ENCODE peak calls at places on chromosomes 7 and 10, in nine cellular contexts. C is suprapubic skin, V is GM20000, I is tibial artery, J is left ventricle myocardium inferior, A is fibroblast of mammary gland, D is OCI-LY7, T is endothelial cell, E is Caco-2. L is an unnamed sample.

GRCh38 chr7:114590298-114590697 is 175.7 kb downstream of the FOXP2 start:
- DNase-seq in C (no peak), V (no peak), I (no peak), J (no peak), A (no peak), D (no peak), T (no peak), E (no peak), L (no peak)

GRCh38 chr7:75776295-75776971 is 4.4 kb upstream of the CCL26 start:
- DNase-seq in C (no peak), V (no peak), I (no peak), J (no peak), A (peak; percentile 95), D (no peak), T (no peak), E (no peak), L (no peak)

GRCh38 chr7:73828107-73828803 is 2.5 kb upstream of the CLDN4 start:
- DNase-seq in C (no peak), V (no peak), I (no peak), J (no peak), A (peak; percentile 61), D (no peak), T (no peak), E (peak; percentile 85), L (peak; percentile 88)

GRCh38 chr7:42065942-42066341 is 171.1 kb downstream of the GLI3 start:
- DNase-seq in C (no peak), V (no peak), I (no peak), J (no peak), A (no peak), D (no peak), T (no peak), E (no peak), L (no peak)

GRCh38 chr7:36775673-36776072 is 51.4 kb upstream of the AOAH start:
- DNase-seq in C (no peak), V (no peak), I (no peak), J (no peak), A (no peak), D (no peak), T (no peak), E (no peak), L (no peak)

GRCh38 chr7:76073335-76073990 is 25.6 kb downstream of the MDH2 start:
- DNase-seq in C (no peak), V (peak; percentile 8), I (no peak), J (no peak), A (no peak), D (no peak), T (peak; percentile 36), E (no peak), L (no peak)

GRCh38 chr7:138756591-138757222 is 41.1 kb upstream of the TMEM213 start:
- DNase-seq in C (no peak), V (no peak), I (no peak), J (no peak), A (no peak), D (no peak), T (no peak), E (no peak), L (no peak)

GRCh38 chr7:99224263-99224947 is 16.5 kb upstream of the KPNA7 start:
- DNase-seq in C (no peak), V (no peak), I (peak; percentile 90), J (no peak), A (peak; percentile 55), D (no peak), T (no peak), E (peak; percentile 57), L (no peak)

GRCh38 chr7:142030294-142030693 is 34.6 kb downstream of the MGAM start:
- DNase-seq in C (no peak), V (no peak), I (no peak), J (no peak), A (peak; percentile 48), D (no peak), T (no peak), E (peak; percentile 21), L (no peak)

DNA sequence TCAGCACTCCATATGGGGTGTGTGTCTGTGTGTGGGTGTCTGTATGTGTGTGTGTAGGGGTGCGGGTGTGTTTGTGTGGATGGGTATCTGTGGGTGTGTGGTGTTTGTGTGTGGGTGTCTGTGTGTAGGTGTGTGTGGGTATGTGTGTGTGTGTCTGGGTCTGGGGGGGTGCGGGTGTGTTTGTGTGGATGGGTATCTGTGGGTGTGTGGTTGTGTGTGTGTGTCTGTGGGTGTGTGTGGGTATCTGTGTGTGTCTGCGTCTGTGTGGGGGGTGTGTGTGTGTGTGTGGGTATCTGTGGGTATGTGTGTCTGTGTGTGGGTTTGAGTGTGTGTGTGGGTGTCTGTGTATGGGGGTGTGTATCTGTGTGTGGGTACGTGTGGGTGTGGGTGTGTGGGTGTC is 148.7 kb downstream of the RGS10 start:
- DNase-seq in C (no peak), V (no peak), I (no peak), J (no peak), A (no peak), D (no peak), T (no peak), E (no peak), L (no peak)
- TF ChIP-seq CTCF in C (no peak), V (no peak), I (no peak), J (no peak), A (no peak), D (no peak), T (no peak), E (no peak), L (no peak)

GRCh38 chr7:112938895-112939588 is 147.6 kb downstream of the GPR85 start:
- DNase-seq in C (peak; percentile 70), V (peak; percentile 35), I (peak; percentile 67), J (peak; percentile 22), A (peak; percentile 12), D (peak; percentile 50), T (peak; percentile 63), E (peak; percentile 51), L (peak; percentile 35)
- TF ChIP-seq CTCF in C (no peak), V (no peak), I (no peak), J (no peak), A (no peak), D (no peak), T (no peak), E (no peak), L (no peak)

GRCh38 chr7:128154519-128154918 is 86.6 kb upstream of the LEP start:
- DNase-seq in C (no peak), V (no peak), I (no peak), J (no peak), A (no peak), D (no peak), T (no peak), E (no peak), L (no peak)

GRCh38 chr7:128152721-128153120 is 88.4 kb upstream of the LEP start:
- DNase-seq in C (no peak), V (no peak), I (no peak), J (no peak), A (no peak), D (no peak), T (no peak), E (no peak), L (no peak)

GRCh38 chr7:128155100-128155763 is 85.8 kb upstream of the LEP start:
- DNase-seq in C (no peak), V (no peak), I (no peak), J (no peak), A (no peak), D (no peak), T (no peak), E (no peak), L (no peak)

GRCh38 chr7:128151646-128152045 is 89.4 kb upstream of the LEP start:
- DNase-seq in C (no peak), V (no peak), I (no peak), J (no peak), A (no peak), D (no peak), T (no peak), E (no peak), L (no peak)

GRCh38 chr7:128153436-128153835 is 87.6 kb upstream of the LEP start:
- DNase-seq in C (no peak), V (no peak), I (no peak), J (no peak), A (no peak), D (no peak), T (no peak), E (no peak), L (no peak)
- TF ChIP-seq CTCF in C (no peak), V (no peak), I (no peak), J (no peak), A (no peak), D (no peak), T (no peak), E (no peak), L (no peak)

GRCh38 chr10:106655165-106655564 is 509.3 kb downstream of the SORCS1 start:
- DNase-seq in C (no peak), V (no peak), I (no peak), J (no peak), A (no peak), D (no peak), T (no peak), E (no peak), L (no peak)
- TF ChIP-seq CTCF in C (no peak), V (no peak), I (no peak), J (no peak), A (no peak), D (no peak), T (no peak), E (no peak), L (no peak)

GRCh38 chr7:32379486-32380115 is 110.6 kb downstream of the LSM5 start:
- DNase-seq in C (no peak), V (no peak), I (no peak), J (no peak), A (no peak), D (no peak), T (no peak), E (no peak), L (no peak)

GRCh38 chr7:32385316-32385956 is 104.7 kb downstream of the LSM5 start:
- DNase-seq in C (no peak), V (no peak), I (no peak), J (no peak), A (no peak), D (no peak), T (no peak), E (no peak), L (no peak)

GRCh38 chr7:32378991-32379390 is 111.2 kb downstream of the LSM5 start:
- DNase-seq in C (no peak), V (no peak), I (no peak), J (no peak), A (no peak), D (no peak), T (no peak), E (no peak), L (no peak)

DNA sequence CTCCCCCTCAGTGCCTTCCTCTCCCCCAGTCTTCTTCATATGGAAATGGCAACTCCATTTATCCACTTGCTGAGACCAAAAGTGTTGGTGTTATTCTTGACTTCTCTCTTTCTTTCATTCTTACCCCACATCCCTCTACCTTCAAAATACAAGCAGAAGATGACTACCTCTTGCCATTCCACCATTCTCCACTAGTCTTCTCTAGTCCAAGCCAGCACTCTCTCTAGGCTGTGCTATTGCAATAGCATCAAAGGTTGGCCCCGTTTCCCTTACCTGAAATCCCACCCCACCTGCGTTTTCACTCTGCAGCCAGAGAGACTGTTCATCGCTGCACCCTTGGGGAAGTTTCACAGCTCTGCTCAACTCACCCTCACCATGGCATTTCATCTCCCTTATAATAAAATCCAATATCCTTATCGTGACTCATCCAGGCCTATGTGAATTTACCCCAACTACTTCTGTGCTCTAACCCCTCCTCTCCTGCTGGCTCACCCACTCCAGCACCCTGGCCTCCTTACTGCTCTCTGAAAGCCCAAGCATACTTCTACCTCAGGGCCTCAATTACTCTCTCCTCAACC is 109.1 kb downstream of the LSM5 start:
- DNase-seq in C (no peak), V (no peak), I (no peak), J (no peak), A (no peak), D (no peak), T (no peak), E (no peak), L (no peak)
- TF ChIP-seq CTCF in C (no peak), V (no peak), I (no peak), J (no peak), A (no peak), D (no peak), T (no peak), E (no peak), L (no peak)

GRCh38 chr10:93437000-93437945 is 44.9 kb downstream of the MYOF start:
- DNase-seq in C (peak; percentile 88), V (no peak), I (peak; percentile 94), J (peak; percentile 69), A (peak; percentile 99), D (no peak), T (peak; percentile 24), E (peak; percentile 84), L (no peak)
- TF ChIP-seq CTCF in C (no peak), V (no peak), I (no peak), J (no peak), A (no peak), D (no peak), T (no peak), E (no peak), L (no peak)

L was measured in mucosa of descending colon.